ENCODE peak calls at places on chromosome 2, in five cellular contexts. L is adrenal gland; J is body of pancreas; Y is CD8-positive, alpha-beta memory T cell; N is A549. R is an unnamed sample.
A peak's percentile ranks its signal among the peaks of the same experiment; 100 is the strongest.

GRCh38 chr2:59389240-59389639 is 1148.1 kb upstream of the FANCL start:
- DNase-seq in L (peak; percentile 58), J (peak; percentile 15), Y (no peak), N (peak; percentile 70), R (no peak)

GRCh38 chr2:74333175-74333574 is 10.0 kb downstream of the SLC4A5 start:
- DNase-seq in L (peak; percentile 25), J (no peak), Y (no peak), N (peak; percentile 54), R (no peak)

GRCh38 chr2:28368417-28368798 is 24.2 kb upstream of the FOSL2 start:
- DNase-seq in L (no peak), J (no peak), Y (no peak), N (no peak), R (no peak)

GRCh38 chr2:131413785-131414184 is 49.8 kb upstream of the RAB6D start:
- DNase-seq in L (no peak), J (no peak), Y (no peak), N (no peak), R (no peak)

GRCh38 chr2:60172801-60173200 is 380.7 kb downstream of the BCL11A start:
- DNase-seq in L (no peak), J (no peak), Y (no peak), N (no peak), R (no peak)

GRCh38 chr2:143936758-143937562 is 583.0 kb downstream of the ZEB2 start:
- DNase-seq in L (peak; percentile 21), J (peak; percentile 38), Y (peak; percentile 3), N (peak; percentile 18), R (peak; percentile 50)

GRCh38 chr2:238636269-238637073 is 209.7 kb downstream of the ASB1 start:
- DNase-seq in L (no peak), J (no peak), Y (no peak), N (no peak), R (no peak)

GRCh38 chr2:97699765-97700444 is 13.5 kb upstream of the ZAP70 start:
- DNase-seq in L (peak; percentile 43), J (peak; percentile 59), Y (peak; percentile 47), N (peak; percentile 60), R (peak; percentile 11)

GRCh38 chr2:128305555-128306080 is 13.1 kb downstream of the HS6ST1 start:
- DNase-seq in L (no peak), J (no peak), Y (no peak), N (no peak), R (no peak)

GRCh38 chr2:17851731-17852585 is 26.5 kb upstream of the KCNS3 start:
- DNase-seq in L (peak; percentile 52), J (peak; percentile 53), Y (no peak), N (peak; percentile 64), R (peak; percentile 36)

GRCh38 chr2:151525872-151526271 is 116.2 kb downstream of the RIF1 start:
- DNase-seq in L (no peak), J (no peak), Y (no peak), N (no peak), R (no peak)

GRCh38 chr2:187978341-187978740 is 313.3 kb upstream of the GULP1 start:
- DNase-seq in L (no peak), J (no peak), Y (no peak), N (no peak), R (no peak)

GRCh38 chr2:44093970-44094369 is 74.7 kb upstream of the PPM1B start:
- DNase-seq in L (no peak), J (no peak), Y (no peak), N (no peak), R (no peak)

GRCh38 chr2:22282215-22282614 is 1102.8 kb upstream of the KLHL29 start:
- DNase-seq in L (no peak), J (no peak), Y (no peak), N (no peak), R (no peak)

GRCh38 chr2:160471950-160472349 is 21.7 kb downstream of the RBMS1 start:
- DNase-seq in L (no peak), J (no peak), Y (no peak), N (no peak), R (no peak)

GRCh38 chr2:127660291-127660578 is 14.3 kb downstream of the GPR17 start:
- DNase-seq in L (no peak), J (no peak), Y (no peak), N (no peak), R (no peak)

GRCh38 chr2:12728221-12728777 is 11.6 kb downstream of the TRIB2 start:
- DNase-seq in L (no peak), J (no peak), Y (peak; percentile 79), N (no peak), R (no peak)

GRCh38 chr2:109067829-109068152 is 61.2 kb upstream of the SH3RF3 start:
- DNase-seq in L (no peak), J (no peak), Y (no peak), N (no peak), R (no peak)

GRCh38 chr2:112869258-112869842 is 32.8 kb upstream of the IL1B start:
- DNase-seq in L (peak; percentile 35), J (peak; percentile 39), Y (no peak), N (peak; percentile 70), R (no peak)

GRCh38 chr2:68806511-68807109 is 64.6 kb downstream of the BMP10 start:
- DNase-seq in L (no peak), J (no peak), Y (no peak), N (no peak), R (no peak)

GRCh38 chr2:182504903-182505302 is 78.1 kb upstream of the PDE1A start:
- DNase-seq in L (peak; percentile 82), J (no peak), Y (no peak), N (no peak), R (no peak)

GRCh38 chr2:8421658-8422499 is 260.0 kb upstream of the ID2 start:
- DNase-seq in L (no peak), J (no peak), Y (no peak), N (no peak), R (no peak)

GRCh38 chr2:200040251-200040650 is 84.9 kb downstream of the MAIP1 start:
- DNase-seq in L (no peak), J (no peak), Y (no peak), N (no peak), R (no peak)

GRCh38 chr2:240399419-240400318 is 35.8 kb upstream of the GPC1 start:
- DNase-seq in L (no peak), J (no peak), Y (no peak), N (no peak), R (no peak)

GRCh38 chr2:54947121-54947520 is 103.1 kb downstream of the RTN4 start:
- DNase-seq in L (no peak), J (no peak), Y (no peak), N (no peak), R (peak; percentile 50)

GRCh38 chr2:54946220-54946568 is 104.1 kb downstream of the RTN4 start:
- DNase-seq in L (no peak), J (peak; percentile 18), Y (no peak), N (no peak), R (peak; percentile 8)

GRCh38 chr2:54944724-54945326 is 105.4 kb downstream of the RTN4 start:
- DNase-seq in L (no peak), J (no peak), Y (no peak), N (no peak), R (no peak)

GRCh38 chr2:54947596-54948519 is 102.4 kb downstream of the RTN4 start:
- DNase-seq in L (no peak), J (no peak), Y (no peak), N (no peak), R (no peak)

GRCh38 chr2:54945401-54946219 is 104.6 kb downstream of the RTN4 start:
- DNase-seq in L (peak; percentile 64), J (peak; percentile 35), Y (no peak), N (peak; percentile 24), R (peak; percentile 64)
- H3K27ac ChIP-seq in L (no peak overlapping the region), J (peak overlapping the region; percentile 10), Y (no peak overlapping the region), N (peak overlapping the region; percentile 21), R (peak overlapping the region; percentile 63)

GRCh38 chr2:190579945-190580866 is 45.7 kb upstream of the NEMP2 start:
- DNase-seq in L (no peak), J (no peak), Y (no peak), N (no peak), R (no peak)
- H3K27ac ChIP-seq in L (no peak overlapping the region), J (no peak overlapping the region), Y (no peak overlapping the region), N (peak overlapping the region; percentile 89), R (no peak overlapping the region)

DNA sequence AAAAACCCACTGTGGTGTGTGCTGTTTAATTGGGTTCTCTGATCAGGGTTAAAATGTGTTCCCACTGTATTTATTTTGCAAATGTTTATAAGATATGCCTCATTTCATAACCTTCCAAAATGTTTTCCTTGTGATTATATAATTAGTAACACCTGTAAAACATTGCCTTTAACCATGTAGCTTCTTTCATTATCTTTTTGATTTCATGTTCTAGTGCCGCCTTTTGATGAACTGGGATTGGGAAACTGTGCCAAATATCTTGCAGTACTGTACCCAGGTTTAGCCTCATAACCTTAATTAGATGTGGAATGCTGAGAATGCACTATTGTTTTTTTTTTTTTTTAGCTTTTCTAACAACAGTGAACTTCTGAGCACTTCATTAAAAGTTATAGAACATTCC is 96.9 kb downstream of the TANC1 start:
- DNase-seq in L (no peak), J (no peak), Y (no peak), N (no peak), R (no peak)
- H3K27ac ChIP-seq in L (no peak overlapping the region), J (peak overlapping the region; percentile 41), Y (no peak overlapping the region), N (peak overlapping the region; percentile 69), R (peak overlapping the region; percentile 45)

GRCh38 chr2:39898934-39899333 is 119.9 kb upstream of the THUMPD2 start:
- DNase-seq in L (no peak), J (no peak), Y (no peak), N (no peak), R (no peak)
- H3K27ac ChIP-seq in L (no peak overlapping the region), J (no peak overlapping the region), Y (no peak overlapping the region), N (no peak overlapping the region), R (no peak overlapping the region)

GRCh38 chr2:213818436-213818835 is 534.2 kb downstream of the SPAG16 start:
- DNase-seq in L (no peak), J (no peak), Y (no peak), N (no peak), R (no peak)

DNA sequence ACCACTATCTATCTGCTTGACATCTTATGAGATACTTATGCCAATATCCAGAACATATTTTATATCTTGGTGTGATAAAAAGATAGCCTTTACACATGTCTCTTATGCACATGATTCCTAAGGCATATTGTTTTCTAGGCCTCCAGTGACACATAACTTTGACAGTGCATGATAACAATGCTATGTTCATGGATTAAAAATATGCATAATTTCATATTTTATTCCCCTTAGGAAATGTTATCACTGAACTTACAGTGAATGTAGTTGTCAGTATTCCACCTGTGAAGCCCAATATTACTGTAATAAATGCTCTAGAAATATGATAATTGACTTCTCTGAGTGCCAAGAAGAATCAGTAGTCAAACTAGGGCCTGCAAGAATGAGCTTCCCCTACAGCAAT is 532.3 kb downstream of the SPAG16 start:
- DNase-seq in L (no peak), J (no peak), Y (no peak), N (no peak), R (no peak)
- H3K27ac ChIP-seq in L (no peak overlapping the region), J (no peak overlapping the region), Y (no peak overlapping the region), N (no peak overlapping the region), R (no peak overlapping the region)